ENCODE peak calls at places on chromosomes 7 and 10, in ten cellular contexts. J is A549, C is upper lobe of left lung, E is GM12878, D is ovary, Q is transverse colon, X is stomach, Z is esophagus muscularis mucosa, B is H1, M is sigmoid colon. V is an unnamed sample.

GRCh38 chr7:20532841-20533240 is 82.6 kb upstream of the ABCB5 start:
- DNase-seq in J (no peak), C (no peak), E (no peak), D (no peak), Q (no peak), X (no peak), Z (no peak), B (no peak), M (no peak), V (no peak)

GRCh38 chr7:157479326-157479725 is 142.5 kb downstream of the DNAJB6 start:
- DNase-seq in J (no peak), C (no peak), E (no peak), D (no peak), Q (no peak), X (no peak), Z (no peak), B (no peak), M (peak), V (no peak)

GRCh38 chr10:76114556-76114955 is 683.1 kb downstream of the LRMDA start:
- DNase-seq in J (no peak), C (no peak), E (no peak), D (no peak), Q (no peak), X (peak), Z (no peak), B (no peak), M (no peak), V (no peak)

GRCh38 chr10:8060010-8060703 is 5.7 kb downstream of the GATA3 start:
- DNase-seq in J (no peak), C (no peak), E (peak), D (no peak), Q (no peak), X (no peak), Z (no peak), B (no peak), M (no peak), V (no peak)

GRCh38 chr10:133324857-133325260 is 11.8 kb downstream of the CALY start:
- DNase-seq in J (no peak), C (peak), E (no peak), D (no peak), Q (no peak), X (no peak), Z (no peak), B (no peak), M (no peak), V (no peak)

GRCh38 chr7:22270371-22270770 is 86.6 kb downstream of the RAPGEF5 start:
- DNase-seq in J (no peak), C (no peak), E (no peak), D (no peak), Q (no peak), X (no peak), Z (no peak), B (no peak), M (no peak), V (no peak)

GRCh38 chr7:95526128-95526738 is 40.5 kb downstream of the ASB4 start:
- DNase-seq in J (no peak), C (no peak), E (no peak), D (no peak), Q (no peak), X (no peak), Z (no peak), B (no peak), M (no peak), V (no peak)

GRCh38 chr10:13775786-13776780 is 189.3 kb downstream of the PRPF18 start:
- DNase-seq in J (no peak), C (no peak), E (no peak), D (no peak), Q (no peak), X (no peak), Z (no peak), B (no peak), M (no peak), V (no peak)

GRCh38 chr7:157438121-157439025 is 101.6 kb downstream of the DNAJB6 start:
- DNase-seq in J (no peak), C (no peak), E (no peak), D (peak), Q (no peak), X (no peak), Z (no peak), B (no peak), M (peak), V (no peak)

GRCh38 chr10:114367041-114367675 is 37.1 kb downstream of the AFAP1L2 start:
- DNase-seq in J (peak), C (no peak), E (no peak), D (peak), Q (no peak), X (no peak), Z (no peak), B (no peak), M (no peak), V (no peak)

GRCh38 chr10:116247701-116248100 is 25.3 kb downstream of the GFRA1 start:
- DNase-seq in J (no peak), C (no peak), E (no peak), D (no peak), Q (no peak), X (no peak), Z (no peak), B (no peak), M (no peak), V (no peak)

GRCh38 chr10:57992321-57993077 is 275.2 kb downstream of the IPMK start:
- DNase-seq in J (peak), C (no peak), E (no peak), D (no peak), Q (no peak), X (no peak), Z (no peak), B (peak), M (no peak), V (no peak)

DNA sequence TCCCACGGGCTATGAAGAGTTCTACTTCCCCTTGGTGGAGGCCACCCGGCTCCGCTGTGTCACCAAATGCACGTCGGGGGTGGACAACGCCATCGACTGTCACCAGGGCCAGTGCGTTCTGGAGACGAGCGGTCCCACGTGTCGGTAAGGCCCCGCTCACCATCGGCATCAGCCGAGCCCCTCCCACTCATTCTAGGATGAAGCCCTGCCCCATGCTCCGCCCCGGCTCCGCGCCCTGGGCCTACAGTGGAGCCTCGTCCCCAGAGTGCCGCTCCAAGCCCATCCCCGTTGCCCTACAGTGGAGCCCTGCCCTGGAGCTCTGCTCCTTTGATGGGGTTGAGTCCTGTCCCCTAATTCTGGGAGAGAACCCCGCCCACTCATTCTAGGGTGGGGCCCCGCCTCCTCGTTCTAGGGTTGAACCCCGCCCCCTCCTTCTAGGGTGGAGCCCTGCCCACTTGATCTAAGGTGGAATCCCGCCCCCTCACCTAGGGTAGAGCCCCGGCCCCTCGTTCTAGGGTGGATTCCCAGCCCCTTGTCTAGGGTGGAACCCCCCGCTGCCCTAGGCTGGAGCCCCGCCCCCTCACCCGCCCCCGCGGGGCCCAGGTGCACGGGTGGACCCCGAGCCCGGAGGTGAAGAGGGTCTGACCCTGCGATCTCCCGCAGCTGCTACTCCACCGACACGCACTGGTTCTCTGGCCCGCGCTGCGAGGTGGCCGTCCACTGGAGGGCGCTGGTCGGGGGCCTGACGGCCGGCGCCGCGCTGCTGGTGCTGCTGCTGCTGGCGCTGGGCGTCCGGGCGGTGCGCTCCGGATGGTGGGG is 3.4 kb upstream of the MUC12 start:
- DNase-seq in J (peak), C (peak), E (no peak), D (peak), Q (peak), X (peak), Z (no peak), B (peak), M (no peak), V (peak)
- TF ChIP-seq CTCF in J (peak), C (peak), E (peak), D (no peak), Q (peak), X (no peak), Z (peak), B (peak), M (peak), V (peak)

GRCh38 chr7:40716052-40716451 is 581.2 kb downstream of the SUGCT start:
- DNase-seq in J (no peak), C (no peak), E (no peak), D (no peak), Q (no peak), X (no peak), Z (no peak), B (no peak), M (no peak), V (no peak)

GRCh38 chr7:40720401-40720800 is 585.6 kb downstream of the SUGCT start:
- DNase-seq in J (no peak), C (no peak), E (no peak), D (no peak), Q (no peak), X (no peak), Z (no peak), B (no peak), M (no peak), V (no peak)

GRCh38 chr7:40715053-40715430 is 580.2 kb downstream of the SUGCT start:
- DNase-seq in J (no peak), C (no peak), E (no peak), D (no peak), Q (no peak), X (no peak), Z (no peak), B (no peak), M (no peak), V (no peak)

GRCh38 chr7:40714338-40715052 is 579.7 kb downstream of the SUGCT start:
- DNase-seq in J (no peak), C (no peak), E (no peak), D (no peak), Q (no peak), X (no peak), Z (no peak), B (no peak), M (no peak), V (no peak)

GRCh38 chr7:40717242-40717641 is 582.4 kb downstream of the SUGCT start:
- DNase-seq in J (peak), C (peak), E (no peak), D (peak), Q (peak), X (peak), Z (no peak), B (peak), M (no peak), V (peak)
- H3K4me3 ChIP-seq in J (no peak), C (no peak), E (no peak), D (no peak), Q (no peak), X (peak), Z (no peak), B (no peak), M (no peak), V (no peak)

DNA sequence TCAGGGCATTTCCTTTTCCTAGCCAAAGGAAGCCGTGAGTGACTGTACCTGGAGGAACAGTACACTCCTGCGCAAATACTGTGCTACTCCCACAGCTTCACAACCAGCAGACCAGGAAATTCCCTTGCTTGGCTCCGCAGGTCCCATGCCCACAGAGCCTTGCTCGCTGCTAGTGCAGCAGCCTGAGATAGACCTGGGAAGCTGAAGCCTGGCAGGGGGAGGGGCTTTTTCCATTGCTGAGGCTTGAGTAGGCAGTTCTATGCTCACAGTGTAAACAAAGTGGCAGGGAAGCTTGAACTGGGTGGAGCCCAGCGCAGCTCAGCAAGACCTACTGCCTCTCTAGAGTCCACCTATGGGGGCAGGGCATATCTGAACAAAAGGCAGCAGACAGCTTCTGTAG is 291.2 kb downstream of the HGF start:
- DNase-seq in J (no peak), C (no peak), E (no peak), D (no peak), Q (peak), X (peak), Z (no peak), B (no peak), M (no peak), V (no peak)
- TF ChIP-seq EP300 in J (no peak), C (no peak), E (no peak), D (no peak), Q (no peak), X (no peak), Z (no peak), B (no peak), M (no peak), V (no peak)

GRCh38 chr7:12066004-12066403 is 145.1 kb upstream of the TMEM106B start:
- DNase-seq in J (peak), C (no peak), E (no peak), D (no peak), Q (no peak), X (no peak), Z (no peak), B (no peak), M (no peak), V (no peak)

GRCh38 chr7:12064716-12065115 is 146.4 kb upstream of the TMEM106B start:
- DNase-seq in J (no peak), C (no peak), E (no peak), D (no peak), Q (no peak), X (no peak), Z (no peak), B (no peak), M (no peak), V (no peak)

GRCh38 chr7:12069757-12070156 is 141.3 kb upstream of the TMEM106B start:
- DNase-seq in J (peak), C (no peak), E (no peak), D (no peak), Q (no peak), X (no peak), Z (no peak), B (no peak), M (no peak), V (no peak)

GRCh38 chr7:12067156-12067831 is 143.8 kb upstream of the TMEM106B start:
- DNase-seq in J (peak), C (no peak), E (peak), D (no peak), Q (peak), X (peak), Z (no peak), B (peak), M (peak), V (peak)

GRCh38 chr7:12066561-12066960 is 144.5 kb upstream of the TMEM106B start:
- DNase-seq in J (peak), C (no peak), E (no peak), D (no peak), Q (no peak), X (no peak), Z (no peak), B (no peak), M (no peak), V (no peak)
- TF ChIP-seq CTCF in J (no peak), C (no peak), E (no peak), D (no peak), Q (no peak), X (no peak), Z (no peak), B (no peak), M (no peak), V (no peak)

DNA sequence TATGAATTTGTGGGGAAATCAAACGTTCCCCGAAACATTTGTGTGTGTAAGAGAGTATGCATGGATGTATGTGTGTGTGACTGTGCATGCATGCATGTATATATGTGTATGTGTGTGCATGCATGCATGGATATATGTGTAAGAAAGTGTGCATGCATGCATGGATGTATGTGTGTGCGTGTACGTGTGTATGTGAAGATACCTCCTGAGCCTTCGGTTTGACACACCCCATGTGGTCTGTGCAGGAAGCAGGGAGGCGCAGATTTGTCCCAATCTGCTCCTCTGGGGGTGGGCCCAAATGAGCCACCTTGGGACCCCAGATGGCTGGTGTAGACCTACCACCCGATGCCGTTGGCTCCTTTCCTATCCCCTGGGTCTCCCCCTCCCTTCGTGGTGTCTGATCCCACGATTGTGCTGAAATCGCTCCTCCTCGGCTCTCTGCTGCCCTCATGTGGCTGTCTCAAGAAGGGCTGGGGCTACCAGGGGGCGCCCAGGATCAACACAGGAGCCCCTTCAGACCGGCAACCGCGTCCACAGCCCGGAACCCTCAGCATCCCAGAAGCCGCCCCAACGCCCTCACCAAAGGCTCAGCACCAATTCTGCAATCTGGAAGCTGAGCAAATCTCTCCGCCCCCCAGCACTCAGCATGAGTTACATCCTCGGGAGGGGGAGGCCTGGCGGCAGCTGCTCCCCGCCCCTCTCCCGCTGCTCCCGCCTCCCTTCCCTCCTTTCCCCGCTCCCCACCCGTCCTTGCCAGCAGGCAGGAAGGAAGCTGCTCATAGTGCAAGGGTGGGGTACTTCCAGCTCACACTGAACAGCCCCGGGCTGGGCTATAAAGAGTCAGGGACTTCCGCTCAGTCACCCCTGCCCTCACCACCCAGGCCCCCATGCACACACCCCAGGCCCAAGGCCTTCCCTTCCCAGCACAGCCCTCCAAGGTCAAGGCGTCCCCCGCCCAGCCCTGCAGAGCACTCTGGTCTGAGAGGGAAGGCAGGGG is 2.3 kb upstream of the NOS3 start:
- DNase-seq in J (peak), C (no peak), E (no peak), D (peak), Q (peak), X (no peak), Z (no peak), B (no peak), M (no peak), V (peak)
- H3K4me3 ChIP-seq in J (no peak), C (no peak), E (no peak), D (no peak), Q (no peak), X (no peak), Z (no peak), B (peak), M (no peak), V (no peak)

DNA sequence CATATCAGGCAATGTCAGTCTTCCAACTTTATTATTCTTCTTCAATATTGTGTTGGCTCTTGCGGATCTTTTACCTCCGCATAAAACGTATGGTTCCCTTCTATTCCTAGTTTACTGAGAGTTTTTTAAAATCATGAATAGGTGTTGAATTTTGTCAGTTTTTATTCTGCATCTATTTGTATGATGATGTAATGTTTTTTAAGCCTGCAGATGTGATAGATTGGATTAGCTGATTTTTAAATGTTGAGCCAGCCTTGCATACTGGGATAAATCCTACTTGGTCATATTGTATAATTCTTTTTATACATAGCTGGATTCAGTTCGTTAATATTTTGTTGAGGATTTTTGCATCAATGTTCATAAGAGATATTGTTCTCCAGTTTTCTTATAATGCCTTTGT is 9.2 kb upstream of the OR2F1 start:
- DNase-seq in J (no peak), C (no peak), E (no peak), D (no peak), Q (no peak), X (no peak), Z (no peak), B (no peak), M (no peak), V (no peak)
- TF ChIP-seq EP300 in J (no peak), C (no peak), E (no peak), D (no peak), Q (no peak), X (no peak), Z (no peak), B (no peak), M (no peak), V (no peak)

GRCh38 chr10:59675812-59676211 is 33.8 kb downstream of the SLC16A9 start:
- DNase-seq in J (peak), C (no peak), E (no peak), D (no peak), Q (no peak), X (peak), Z (no peak), B (no peak), M (no peak), V (no peak)
- TF ChIP-seq CTCF in J (peak), C (no peak), E (no peak), D (no peak), Q (no peak), X (no peak), Z (no peak), B (peak), M (no peak), V (no peak)

GRCh38 chr10:130910848-130911247 is 400.7 kb downstream of the TCERG1L start:
- DNase-seq in J (no peak), C (no peak), E (no peak), D (no peak), Q (no peak), X (no peak), Z (no peak), B (no peak), M (no peak), V (no peak)

GRCh38 chr10:130913844-130914243 is 397.7 kb downstream of the TCERG1L start:
- DNase-seq in J (no peak), C (no peak), E (no peak), D (no peak), Q (no peak), X (no peak), Z (no peak), B (no peak), M (no peak), V (no peak)

GRCh38 chr10:130914377-130914776 is 397.1 kb downstream of the TCERG1L start:
- DNase-seq in J (no peak), C (no peak), E (no peak), D (no peak), Q (no peak), X (no peak), Z (no peak), B (no peak), M (no peak), V (no peak)

GRCh38 chr10:130915065-130915464 is 396.5 kb downstream of the TCERG1L start:
- DNase-seq in J (no peak), C (no peak), E (no peak), D (no peak), Q (no peak), X (no peak), Z (no peak), B (no peak), M (no peak), V (no peak)
- H3K4me3 ChIP-seq in J (no peak), C (no peak), E (no peak), D (no peak), Q (no peak), X (no peak), Z (no peak), B (no peak), M (no peak), V (no peak)

GRCh38 chr10:127813290-127813689 is 76.3 kb downstream of the FOXI2 start:
- DNase-seq in J (no peak), C (no peak), E (no peak), D (no peak), Q (no peak), X (no peak), Z (no peak), B (no peak), M (no peak), V (no peak)
- TF ChIP-seq EP300 in J (no peak), C (no peak), E (no peak), D (no peak), Q (no peak), X (no peak), Z (no peak), B (no peak), M (no peak), V (no peak)

V was measured in tibial nerve.